ENCODE peak calls at places on chromosomes 3 and 15, in four cellular contexts. One of them, this sample, is unnamed. For H3K9me2, the result is how much of the 10 kb centered on the place peaks cover.

GRCh38 chr15:33737687-33738606 is 230.3 kb upstream of the CHRM5 start:
- DNase-seq in GM23248: peak
- DNase-seq in PC-9: peak
- DNase-seq in GM23338: peak
- DNase-seq in this sample: peak

GRCh38 chr3:29384640-29385039 is 103.8 kb downstream of the RBMS3 start:
- DNase-seq in GM23248: peak
- DNase-seq in GM23338: peak
- DNase-seq in PC-9: no peak
- DNase-seq in this sample: no peak

GRCh38 chr15:82297546-82297945 is 34.9 kb downstream of the SAXO2 start:
- DNase-seq in GM23248: no peak
- DNase-seq in PC-9: no peak
- DNase-seq in GM23338: no peak
- DNase-seq in this sample: no peak

GRCh38 chr3:4584537-4585249 is 91.5 kb downstream of the ITPR1 start:
- DNase-seq in PC-9: no peak
- DNase-seq in GM23338: no peak
- DNase-seq in GM23248: peak
- DNase-seq in this sample: no peak

GRCh38 chr3:188775412-188775811 is 396.4 kb upstream of the TPRG1 start:
- DNase-seq in GM23248: no peak
- DNase-seq in GM23338: no peak
- DNase-seq in PC-9: no peak
- DNase-seq in this sample: no peak

GRCh38 chr3:135145581-135145980 is 350.5 kb downstream of the EPHB1 start:
- DNase-seq in GM23338: no peak
- DNase-seq in GM23248: peak
- DNase-seq in PC-9: no peak
- DNase-seq in this sample: no peak

GRCh38 chr3:14827776-14828175 is 9.0 kb downstream of the FGD5 start:
- DNase-seq in PC-9: no peak
- DNase-seq in GM23248: no peak
- DNase-seq in GM23338: no peak
- DNase-seq in this sample: no peak

GRCh38 chr15:83436513-83437158 is 10.5 kb upstream of the SH3GL3 start:
- DNase-seq in PC-9: no peak
- DNase-seq in GM23248: peak
- DNase-seq in GM23338: peak
- DNase-seq in this sample: no peak

GRCh38 chr3:127911421-127911931 is 3.6 kb upstream of the KBTBD12 start:
- DNase-seq in GM23338: no peak
- DNase-seq in GM23248: peak
- DNase-seq in PC-9: no peak
- DNase-seq in this sample: no peak

GRCh38 chr3:64454179-64454578 is 228.9 kb upstream of the PRICKLE2 start:
- DNase-seq in PC-9: no peak
- DNase-seq in GM23248: peak
- DNase-seq in GM23338: no peak
- DNase-seq in this sample: no peak

GRCh38 chr3:129413687-129414506 is 14.5 kb downstream of the EFCAB12 start:
- DNase-seq in GM23248: peak
- DNase-seq in GM23338: no peak
- DNase-seq in PC-9: no peak
- DNase-seq in this sample: no peak

GRCh38 chr15:56240390-56240789 is 3.3 kb downstream of the RFX7 start:
- DNase-seq in PC-9: no peak
- DNase-seq in GM23338: no peak
- DNase-seq in GM23248: no peak
- DNase-seq in this sample: no peak

GRCh38 chr3:49454898-49455681 is 15.0 kb upstream of the DAG1 start:
- DNase-seq in GM23248: no peak
- DNase-seq in PC-9: no peak
- DNase-seq in GM23338: no peak
- DNase-seq in this sample: no peak

GRCh38 chr3:191774485-191774884 is 313.5 kb downstream of the PYDC2 start:
- DNase-seq in GM23338: no peak
- DNase-seq in PC-9: peak
- DNase-seq in GM23248: peak
- DNase-seq in this sample: no peak

GRCh38 chr3:46468758-46469600 is 4.3 kb upstream of the LTF start:
- DNase-seq in PC-9: no peak
- DNase-seq in GM23338: no peak
- DNase-seq in GM23248: no peak
- DNase-seq in this sample: no peak

GRCh38 chr3:38047896-38048295 is 8.9 kb downstream of the DLEC1 start:
- DNase-seq in GM23338: no peak
- DNase-seq in PC-9: no peak
- DNase-seq in GM23248: no peak
- DNase-seq in this sample: no peak

GRCh38 chr3:63467392-63467791 is 185.1 kb upstream of the SNTN start:
- DNase-seq in PC-9: no peak
- DNase-seq in GM23248: no peak
- DNase-seq in GM23338: no peak
- DNase-seq in this sample: no peak

GRCh38 chr3:125513490-125514115 is 6.4 kb downstream of the SNX4 start:
- DNase-seq in GM23248: no peak
- DNase-seq in PC-9: no peak
- DNase-seq in GM23338: no peak
- DNase-seq in this sample: no peak

GRCh38 chr3:125507128-125507527 is 12.9 kb downstream of the SNX4 start:
- DNase-seq in PC-9: no peak
- DNase-seq in GM23338: no peak
- DNase-seq in GM23248: no peak
- DNase-seq in this sample: no peak

GRCh38 chr3:125515421-125515820 is 4.6 kb downstream of the SNX4 start:
- DNase-seq in GM23338: no peak
- DNase-seq in PC-9: no peak
- DNase-seq in GM23248: no peak
- DNase-seq in this sample: no peak

GRCh38 chr3:125511420-125512094 is 8.4 kb downstream of the SNX4 start:
- DNase-seq in PC-9: no peak
- DNase-seq in GM23248: peak
- DNase-seq in GM23338: no peak
- DNase-seq in this sample: peak

GRCh38 chr3:125512135-125512920 is 7.7 kb downstream of the SNX4 start:
- DNase-seq in GM23248: peak
- DNase-seq in GM23338: no peak
- DNase-seq in PC-9: no peak
- DNase-seq in this sample: peak
- H3K27ac ChIP-seq in GM23248: peak
- H3K27ac ChIP-seq in GM23338: no peak
- H3K27ac ChIP-seq in PC-9: no peak
- H3K27ac ChIP-seq in this sample: no peak

GRCh38 chr3:105456017-105456416 is 89.3 kb downstream of the ALCAM start:
- DNase-seq in GM23338: no peak
- DNase-seq in PC-9: no peak
- DNase-seq in GM23248: no peak
- DNase-seq in this sample: no peak

GRCh38 chr3:105459566-105460290 is 93.0 kb downstream of the ALCAM start:
- DNase-seq in PC-9: no peak
- DNase-seq in GM23338: no peak
- DNase-seq in GM23248: peak
- DNase-seq in this sample: no peak

GRCh38 chr3:105458518-105459215 is 92.0 kb downstream of the ALCAM start:
- DNase-seq in PC-9: no peak
- DNase-seq in GM23338: no peak
- DNase-seq in GM23248: peak
- DNase-seq in this sample: no peak
- H3K9me2 ChIP-seq in PC-9: under half
- H3K9me2 ChIP-seq in GM23338: under half
- H3K9me2 ChIP-seq in GM23248: under half
- H3K9me2 ChIP-seq in this sample: under half

GRCh38 chr15:74173545-74174215 is at the start of gene ISLR:
- DNase-seq in GM23338: peak
- DNase-seq in PC-9: no peak
- DNase-seq in GM23248: peak
- DNase-seq in this sample: no peak
- H3K27ac ChIP-seq in GM23338: no peak
- H3K27ac ChIP-seq in PC-9: no peak
- H3K27ac ChIP-seq in GM23248: peak
- H3K27ac ChIP-seq in this sample: no peak

GRCh38 chr3:158494657-158495056 is 76.3 kb upstream of the MLF1 start:
- DNase-seq in PC-9: no peak
- DNase-seq in GM23338: no peak
- DNase-seq in GM23248: no peak
- DNase-seq in this sample: no peak
- H3K9me2 ChIP-seq in PC-9: under half
- H3K9me2 ChIP-seq in GM23338: under half
- H3K9me2 ChIP-seq in GM23248: under half
- H3K9me2 ChIP-seq in this sample: under half

GRCh38 chr3:36647423-36647853 is 116.9 kb downstream of the DCLK3 start:
- DNase-seq in PC-9: no peak
- DNase-seq in GM23338: no peak
- DNase-seq in GM23248: peak
- DNase-seq in this sample: no peak

GRCh38 chr3:36653095-36653494 is 111.3 kb downstream of the DCLK3 start:
- DNase-seq in PC-9: peak
- DNase-seq in GM23248: peak
- DNase-seq in GM23338: no peak
- DNase-seq in this sample: no peak

GRCh38 chr3:36650271-36650671 is 114.1 kb downstream of the DCLK3 start:
- DNase-seq in PC-9: no peak
- DNase-seq in GM23338: no peak
- DNase-seq in GM23248: peak
- DNase-seq in this sample: no peak

GRCh38 chr3:36649078-36649477 is 115.3 kb downstream of the DCLK3 start:
- DNase-seq in GM23338: no peak
- DNase-seq in GM23248: peak
- DNase-seq in PC-9: no peak
- DNase-seq in this sample: no peak

DNA sequence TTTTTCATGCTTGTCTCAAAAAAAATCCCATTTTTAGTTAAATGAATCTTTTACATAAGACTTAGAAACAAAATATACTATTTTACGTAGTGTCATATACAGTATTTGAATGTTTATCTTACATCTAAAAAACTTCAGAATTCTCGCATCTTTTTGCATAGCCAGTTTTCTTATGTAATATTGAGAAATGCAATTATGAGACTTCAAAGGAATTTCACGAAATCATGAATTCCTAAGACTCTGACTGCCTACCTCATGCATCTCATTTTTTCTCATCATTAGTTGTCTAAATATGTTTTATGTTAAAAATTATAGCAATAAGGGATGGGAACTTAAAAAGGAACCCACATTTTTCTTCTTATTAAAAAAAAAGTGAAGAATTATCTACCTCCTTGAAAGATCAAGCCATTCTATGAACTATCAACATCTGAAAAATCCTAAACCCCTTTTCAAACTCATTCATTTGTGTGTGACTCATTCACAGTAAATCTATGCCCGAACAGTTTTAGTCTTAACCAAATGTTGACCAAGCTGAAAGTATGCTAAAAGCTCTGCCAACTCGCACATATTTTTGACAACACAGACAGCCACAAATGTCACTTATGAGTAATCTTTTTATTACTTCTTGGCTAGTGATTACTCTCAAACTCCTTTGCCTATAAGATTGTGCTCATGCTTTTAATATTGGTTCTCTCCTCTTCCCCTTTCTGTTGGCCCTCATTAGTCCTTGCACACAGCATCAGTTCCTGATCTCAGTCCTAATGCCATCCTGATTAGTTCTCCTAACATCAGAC is 115.9 kb downstream of the DCLK3 start:
- DNase-seq in PC-9: peak
- DNase-seq in GM23248: peak
- DNase-seq in GM23338: no peak
- DNase-seq in this sample: no peak
- H3K27ac ChIP-seq in PC-9: peak
- H3K27ac ChIP-seq in GM23248: peak
- H3K27ac ChIP-seq in GM23338: no peak
- H3K27ac ChIP-seq in this sample: no peak

DNA sequence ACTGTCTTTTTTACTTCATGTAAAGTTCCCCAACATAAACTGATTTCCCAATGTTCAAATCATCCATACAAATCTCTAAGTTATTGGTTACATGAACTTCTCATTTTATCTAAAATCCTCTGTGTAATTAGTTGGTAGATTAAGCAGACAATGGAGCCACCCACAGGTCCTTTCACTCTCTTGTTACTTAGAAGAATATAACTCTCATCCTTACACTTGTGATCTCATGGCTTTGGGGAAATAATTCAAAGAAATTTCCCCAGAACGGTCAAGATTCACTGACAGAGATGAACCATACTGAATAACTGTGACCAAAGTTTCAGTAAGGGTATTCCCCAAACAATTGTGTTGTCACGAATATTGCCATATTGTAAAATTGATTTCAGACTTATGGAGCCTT is 1102.6 kb upstream of the EPHA6 start:
- DNase-seq in GM23338: no peak
- DNase-seq in GM23248: no peak
- DNase-seq in PC-9: no peak
- DNase-seq in this sample: no peak
- H3K9me2 ChIP-seq in GM23338: under half
- H3K9me2 ChIP-seq in GM23248: under half
- H3K9me2 ChIP-seq in PC-9: under half
- H3K9me2 ChIP-seq in this sample: under half